ENCODE peak calls at places on chromosome 14, in five cellular contexts. L is GM23338, E is K562, N is HepG2, I is HCT116. Q is an unnamed sample.

GRCh38 chr14:74616996-74617700 is 5.1 kb upstream of the LTBP2 start:
- DNase-seq in N (no peak), L (peak; percentile 30), E (no peak), I (no peak), Q (no peak)

GRCh38 chr14:34604990-34605389 is 25.0 kb downstream of the SNX6 start:
- DNase-seq in L (no peak), I (no peak), N (no peak), E (no peak), Q (no peak)

GRCh38 chr14:42140831-42141279 is 534.2 kb downstream of the LRFN5 start:
- DNase-seq in L (no peak), E (no peak), I (no peak), N (no peak), Q (no peak)

GRCh38 chr14:106694638-106695393 is 1168.4 kb downstream of the TMEM121 start:
- DNase-seq in L (peak; percentile 0), N (no peak), E (no peak), I (no peak), Q (peak; percentile 66)

GRCh38 chr14:99850705-99851104 is 57.5 kb downstream of the EML1 start:
- DNase-seq in I (no peak), L (no peak), N (no peak), E (no peak), Q (no peak)

GRCh38 chr14:68598621-68599447 is 194.0 kb downstream of the ZFP36L1 start:
- DNase-seq in N (peak; percentile 94), I (peak; percentile 97), L (no peak), E (no peak), Q (peak; percentile 55)

GRCh38 chr14:75522224-75522764 is at the start of gene BATF:
- DNase-seq in L (no peak), N (no peak), E (no peak), I (no peak), Q (peak; percentile 64)

GRCh38 chr14:99756796-99757195 is 36.4 kb upstream of the EML1 start:
- DNase-seq in N (no peak), L (no peak), I (no peak), E (no peak), Q (no peak)

GRCh38 chr14:94575730-94576585 is 5.3 kb upstream of the SERPINA5 start:
- DNase-seq in L (no peak), E (no peak), I (no peak), N (no peak), Q (no peak)

GRCh38 chr14:37237094-37237493 is 39.4 kb downstream of the MIPOL1 start:
- DNase-seq in E (no peak), L (no peak), N (no peak), I (no peak), Q (no peak)

GRCh38 chr14:100537701-100538565 is 49.3 kb downstream of the BEGAIN start:
- DNase-seq in L (peak; percentile 52), N (no peak), E (no peak), I (no peak), Q (no peak)

GRCh38 chr14:96100171-96101064 is 61.3 kb downstream of the C14orf132 start:
- DNase-seq in L (peak; percentile 93), I (peak; percentile 73), E (peak; percentile 70), N (peak; percentile 60), Q (peak; percentile 70)

GRCh38 chr14:24673534-24674203 is 39.7 kb upstream of the GZMB start:
- DNase-seq in L (no peak), N (no peak), E (no peak), I (no peak), Q (no peak)

GRCh38 chr14:93114713-93115068 is 1.0 kb downstream of the ITPK1 start:
- DNase-seq in I (no peak), N (no peak), E (no peak), L (peak; percentile 33), Q (no peak)

GRCh38 chr14:93520053-93520607 is 89.4 kb downstream of the UNC79 start:
- DNase-seq in I (no peak), L (peak; percentile 54), E (no peak), N (no peak), Q (no peak)

GRCh38 chr14:61111145-61112130 is 130.4 kb downstream of the SLC38A6 start:
- DNase-seq in E (no peak), L (peak; percentile 18), N (no peak), I (no peak), Q (no peak)

GRCh38 chr14:22177870-22178269 is 411.2 kb downstream of the DAD1 start:
- DNase-seq in E (no peak), L (no peak), I (no peak), N (no peak), Q (peak; percentile 11)

GRCh38 chr14:85439696-85440328 is 90.1 kb upstream of the FLRT2 start:
- DNase-seq in I (no peak), N (no peak), E (no peak), L (no peak), Q (no peak)

GRCh38 chr14:91377700-91378652 is 39.6 kb downstream of the CCDC88C start:
- DNase-seq in E (no peak), N (no peak), L (no peak), I (no peak), Q (peak; percentile 77)

GRCh38 chr14:68508581-68508980 is 284.3 kb downstream of the ZFP36L1 start:
- DNase-seq in L (no peak), N (no peak), I (no peak), E (no peak), Q (no peak)

GRCh38 chr14:98298481-98299227 is 973.3 kb downstream of the BCL11B start:
- DNase-seq in L (no peak), I (no peak), N (no peak), E (no peak), Q (no peak)

GRCh38 chr14:35678403-35679028 is 130.6 kb downstream of the RALGAPA1 start:
- DNase-seq in N (no peak), E (no peak), I (no peak), L (no peak), Q (peak; percentile 18)

GRCh38 chr14:29814153-29815057 is 113.2 kb downstream of the PRKD1 start:
- DNase-seq in N (no peak), E (no peak), I (no peak), L (no peak), Q (no peak)

GRCh38 chr14:92037989-92038388 is 1.9 kb downstream of the TRIP11 start:
- DNase-seq in L (no peak), N (no peak), E (no peak), I (no peak), Q (no peak)

GRCh38 chr14:73829526-73830431 is 21.9 kb upstream of the PTGR2 start:
- DNase-seq in I (no peak), E (peak; percentile 27), L (no peak), N (peak; percentile 45), Q (no peak)

GRCh38 chr14:35482994-35483515 is 50.9 kb upstream of the INSM2 start:
- DNase-seq in L (no peak), E (no peak), N (no peak), I (no peak), Q (no peak)

GRCh38 chr14:69636051-69636639 is 24.7 kb downstream of the SUSD6 start:
- DNase-seq in L (no peak), N (no peak), E (no peak), I (no peak), Q (no peak)

GRCh38 chr14:41568979-41569378 is 37.7 kb upstream of the LRFN5 start:
- DNase-seq in L (no peak), E (no peak), I (no peak), N (no peak), Q (no peak)

DNA sequence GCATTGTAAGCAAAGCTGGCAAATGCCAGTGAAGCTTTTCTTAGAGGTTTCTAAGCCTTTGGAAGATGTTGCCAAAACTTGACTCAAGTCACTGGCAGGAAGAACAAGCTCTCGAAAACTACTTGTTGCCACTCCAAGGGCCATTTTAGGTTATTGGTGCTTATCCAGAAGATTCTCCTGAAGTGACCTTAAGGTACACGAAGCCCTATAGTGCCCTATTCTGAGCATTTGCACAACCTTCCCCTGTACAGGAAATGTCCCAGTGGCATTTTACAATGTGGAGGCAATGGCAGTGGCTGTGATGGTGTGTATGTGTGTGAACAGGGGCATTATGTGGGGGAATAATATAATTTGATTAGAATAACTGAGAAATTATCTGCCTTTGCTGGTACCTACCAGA is 89.6 kb upstream of the NOVA1 start:
- DNase-seq in E (no peak), L (no peak), I (no peak), N (no peak), Q (no peak)
- TF ChIP-seq POLR2AphosphoS5 in E (no peak), L (no peak), I (no peak), N (no peak), Q (no peak)

GRCh38 chr14:50967719-50968266 is 23.5 kb upstream of the PYGL start:
- DNase-seq in E (no peak), I (no peak), L (no peak), N (no peak), Q (no peak)

GRCh38 chr14:50964683-50965390 is 20.6 kb upstream of the PYGL start:
- DNase-seq in N (peak; percentile 45), L (no peak), I (no peak), E (no peak), Q (no peak)

GRCh38 chr14:50961606-50962259 is 17.4 kb upstream of the PYGL start:
- DNase-seq in E (no peak), I (no peak), L (no peak), N (no peak), Q (no peak)

GRCh38 chr14:50967104-50967503 is 22.8 kb upstream of the PYGL start:
- DNase-seq in E (no peak), N (no peak), L (no peak), I (no peak), Q (no peak)

GRCh38 chr14:50963919-50964318 is 19.6 kb upstream of the PYGL start:
- DNase-seq in E (no peak), I (no peak), N (no peak), L (no peak), Q (no peak)
- TF ChIP-seq REST in E (no peak), I (no peak), N (no peak), L (no peak), Q (no peak)

GRCh38 chr14:54633076-54633475 is 66.1 kb downstream of the SAMD4A start:
- DNase-seq in L (no peak), I (no peak), N (no peak), E (no peak), Q (no peak)

GRCh38 chr14:54642121-54642520 is 75.2 kb downstream of the SAMD4A start:
- DNase-seq in L (no peak), N (peak; percentile 62), E (no peak), I (no peak), Q (no peak)

GRCh38 chr14:54640480-54640879 is 73.6 kb downstream of the SAMD4A start:
- DNase-seq in I (no peak), E (no peak), L (no peak), N (no peak), Q (no peak)

GRCh38 chr14:54637270-54637669 is 70.3 kb downstream of the SAMD4A start:
- DNase-seq in E (peak; percentile 7), N (no peak), I (no peak), L (no peak), Q (no peak)

DNA sequence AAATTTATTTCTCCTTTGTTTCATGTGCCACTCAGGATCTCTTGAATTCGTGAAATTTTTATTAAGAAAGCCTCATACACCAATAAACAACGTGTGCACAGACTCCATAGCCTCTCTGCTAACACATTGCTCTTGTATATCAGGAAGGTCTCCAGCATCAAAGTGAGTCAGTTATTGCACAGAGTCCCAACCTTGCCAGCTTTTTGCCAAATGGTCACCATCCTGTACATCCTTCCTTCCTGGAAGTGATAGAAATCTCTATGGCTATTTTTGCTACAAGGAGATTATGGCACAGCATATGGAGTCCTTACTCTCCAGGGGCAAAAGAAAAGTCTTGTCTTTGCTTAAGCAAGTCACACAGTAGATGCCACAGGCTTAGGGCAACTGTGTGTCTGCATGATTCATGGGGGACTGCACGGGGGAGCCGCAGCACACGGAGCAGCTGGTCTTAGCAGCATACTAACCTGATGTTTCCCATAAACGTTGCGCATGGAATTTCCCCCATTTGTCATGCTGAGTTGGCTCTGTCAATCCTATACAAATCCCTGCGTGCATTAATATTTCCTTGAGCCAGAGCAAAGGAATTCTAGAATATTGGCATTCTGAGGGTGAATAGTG is 71.0 kb downstream of the SAMD4A start:
- DNase-seq in E (no peak), L (no peak), N (no peak), I (no peak), Q (no peak)
- TF ChIP-seq POLR2AphosphoS5 in E (no peak), L (no peak), N (no peak), I (no peak), Q (no peak)

GRCh38 chr14:79705126-79705894 is 506.0 kb downstream of the DIO2 start:
- DNase-seq in N (no peak), L (no peak), E (no peak), I (no peak), Q (no peak)
- TF ChIP-seq REST in N (no peak), L (no peak), E (no peak), I (no peak), Q (no peak)